ENCODE peak calls at places on chromosomes 6 and 20, in eight cellular contexts. One of them, this sample, is unnamed.

GRCh38 chr20:2879148-2879547 is 5.9 kb downstream of the PTPRA start:
- DNase-seq in germinal center: no peak
- DNase-seq in NCI-H2171: peak; percentile 48
- DNase-seq in H7: no peak
- DNase-seq in retina: no peak
- DNase-seq in EH: peak; percentile 84
- DNase-seq in Caki2: no peak
- DNase-seq in activated CD4-positive, alpha-beta T cell treated with anti-CD3 and anti-CD28 coated beads, Interleukin-2, amount 10 ng/mL, durations not matched to agents 24 days and 14 days: no peak
- DNase-seq in this sample: no peak

GRCh38 chr6:52527436-52527835 is 49.4 kb downstream of the TRAM2 start:
- DNase-seq in NCI-H2171: no peak
- DNase-seq in Caki2: no peak
- DNase-seq in germinal center: no peak
- DNase-seq in retina: no peak
- DNase-seq in activated CD4-positive, alpha-beta T cell treated with anti-CD3 and anti-CD28 coated beads, Interleukin-2, amount 10 ng/mL, durations not matched to agents 24 days and 14 days: no peak
- DNase-seq in H7: no peak
- DNase-seq in EH: no peak
- DNase-seq in this sample: no peak

GRCh38 chr20:44810391-44811149 is at the start of gene RIMS4:
- DNase-seq in EH: no peak
- DNase-seq in germinal center: peak; percentile 20
- DNase-seq in activated CD4-positive, alpha-beta T cell treated with anti-CD3 and anti-CD28 coated beads, Interleukin-2, amount 10 ng/mL, durations not matched to agents 24 days and 14 days: no peak
- DNase-seq in Caki2: no peak
- DNase-seq in retina: peak; percentile 63
- DNase-seq in NCI-H2171: peak; percentile 60
- DNase-seq in H7: peak; percentile 97
- DNase-seq in this sample: peak; percentile 88

GRCh38 chr20:2357114-2357513 is 23.6 kb upstream of the TGM6 start:
- DNase-seq in EH: no peak
- DNase-seq in activated CD4-positive, alpha-beta T cell treated with anti-CD3 and anti-CD28 coated beads, Interleukin-2, amount 10 ng/mL, durations not matched to agents 24 days and 14 days: no peak
- DNase-seq in retina: no peak
- DNase-seq in germinal center: no peak
- DNase-seq in Caki2: no peak
- DNase-seq in H7: no peak
- DNase-seq in NCI-H2171: no peak
- DNase-seq in this sample: no peak

GRCh38 chr6:33967966-33968724 is 164.3 kb upstream of the MLN start:
- DNase-seq in germinal center: no peak
- DNase-seq in Caki2: no peak
- DNase-seq in EH: peak; percentile 60
- DNase-seq in H7: peak; percentile 83
- DNase-seq in activated CD4-positive, alpha-beta T cell treated with anti-CD3 and anti-CD28 coated beads, Interleukin-2, amount 10 ng/mL, durations not matched to agents 24 days and 14 days: no peak
- DNase-seq in NCI-H2171: peak; percentile 22
- DNase-seq in retina: no peak
- DNase-seq in this sample: peak; percentile 67

GRCh38 chr6:137222376-137222775 is 3.2 kb upstream of the IFNGR1 start:
- DNase-seq in EH: no peak
- DNase-seq in H7: no peak
- DNase-seq in Caki2: no peak
- DNase-seq in germinal center: peak; percentile 31
- DNase-seq in retina: no peak
- DNase-seq in NCI-H2171: no peak
- DNase-seq in activated CD4-positive, alpha-beta T cell treated with anti-CD3 and anti-CD28 coated beads, Interleukin-2, amount 10 ng/mL, durations not matched to agents 24 days and 14 days: no peak
- DNase-seq in this sample: no peak

GRCh38 chr6:159473844-159474243 is 219.2 kb downstream of the SOD2 start:
- DNase-seq in retina: no peak
- DNase-seq in EH: no peak
- DNase-seq in H7: no peak
- DNase-seq in activated CD4-positive, alpha-beta T cell treated with anti-CD3 and anti-CD28 coated beads, Interleukin-2, amount 10 ng/mL, durations not matched to agents 24 days and 14 days: no peak
- DNase-seq in Caki2: no peak
- DNase-seq in NCI-H2171: no peak
- DNase-seq in germinal center: no peak
- DNase-seq in this sample: no peak

GRCh38 chr20:24502184-24502583 is 32.8 kb downstream of the SYNDIG1 start:
- DNase-seq in H7: no peak
- DNase-seq in germinal center: no peak
- DNase-seq in NCI-H2171: peak; percentile 17
- DNase-seq in EH: peak; percentile 84
- DNase-seq in retina: peak; percentile 65
- DNase-seq in activated CD4-positive, alpha-beta T cell treated with anti-CD3 and anti-CD28 coated beads, Interleukin-2, amount 10 ng/mL, durations not matched to agents 24 days and 14 days: no peak
- DNase-seq in Caki2: no peak
- DNase-seq in this sample: no peak

GRCh38 chr20:31674895-31675827 is 37.4 kb downstream of the COX4I2 start:
- DNase-seq in Caki2: no peak
- DNase-seq in activated CD4-positive, alpha-beta T cell treated with anti-CD3 and anti-CD28 coated beads, Interleukin-2, amount 10 ng/mL, durations not matched to agents 24 days and 14 days: peak; percentile 92
- DNase-seq in retina: no peak
- DNase-seq in germinal center: peak; percentile 79
- DNase-seq in H7: no peak
- DNase-seq in EH: peak; percentile 82
- DNase-seq in NCI-H2171: no peak
- DNase-seq in this sample: no peak

GRCh38 chr6:353642-354614 is 37.6 kb upstream of the IRF4 start:
- DNase-seq in NCI-H2171: no peak
- DNase-seq in activated CD4-positive, alpha-beta T cell treated with anti-CD3 and anti-CD28 coated beads, Interleukin-2, amount 10 ng/mL, durations not matched to agents 24 days and 14 days: no peak
- DNase-seq in Caki2: no peak
- DNase-seq in germinal center: no peak
- DNase-seq in EH: no peak
- DNase-seq in H7: no peak
- DNase-seq in retina: no peak
- DNase-seq in this sample: no peak

GRCh38 chr20:57267158-57267821 is 849 bp upstream of the BMP7 start:
- DNase-seq in retina: no peak
- DNase-seq in activated CD4-positive, alpha-beta T cell treated with anti-CD3 and anti-CD28 coated beads, Interleukin-2, amount 10 ng/mL, durations not matched to agents 24 days and 14 days: no peak
- DNase-seq in germinal center: no peak
- DNase-seq in EH: no peak
- DNase-seq in H7: peak; percentile 59
- DNase-seq in NCI-H2171: no peak
- DNase-seq in Caki2: no peak
- DNase-seq in this sample: peak; percentile 22

GRCh38 chr6:37275350-37275749 is 17.4 kb upstream of the TMEM217 start:
- DNase-seq in EH: no peak
- DNase-seq in germinal center: no peak
- DNase-seq in activated CD4-positive, alpha-beta T cell treated with anti-CD3 and anti-CD28 coated beads, Interleukin-2, amount 10 ng/mL, durations not matched to agents 24 days and 14 days: no peak
- DNase-seq in H7: no peak
- DNase-seq in NCI-H2171: no peak
- DNase-seq in retina: no peak
- DNase-seq in Caki2: no peak
- DNase-seq in this sample: no peak

This sample was measured in neural progenitor cell.